ENCODE peak calls at places on chromosomes 7 and 10, in ten cellular contexts. O is CD8-positive, alpha-beta memory T cell; K is HL-60; C is fibroblast of gingiva; S is activated gamma-delta T cell treated with anti-CD3 and anti-CD28 coated beads, Interleukin-2, amount 50 U/mL, for 16 hours; J is kidney glomerular epithelial cell; Q is activated T-cell treated with anti-CD3 and anti-CD28 coated beads for 24 hours; T is activated CD4-positive, alpha-beta T cell treated with anti-CD3 and anti-CD28 coated beads for 48 hours; V is hepatic stellate cell; E is astrocyte of the spinal cord. Y is an unnamed sample.

GRCh38 chr7:78635394-78635793 is 818.1 kb downstream of the MAGI2 start:
- DNase-seq in E (no peak), C (no peak), V (no peak), T (no peak), S (no peak), K (no peak), O (no peak), J (no peak), Q (no peak), Y (no peak)

GRCh38 chr10:68329506-68329861 is 2.4 kb upstream of the HNRNPH3 start:
- DNase-seq in T (no peak), Q (no peak), S (no peak), K (no peak), J (no peak), C (no peak), E (no peak), V (no peak), O (no peak), Y (no peak)

GRCh38 chr7:52920977-52921376 is 114.5 kb upstream of the POM121L12 start:
- DNase-seq in Q (no peak), E (no peak), S (no peak), K (no peak), T (no peak), C (no peak), J (no peak), V (no peak), O (no peak), Y (no peak)

GRCh38 chr7:33250421-33250827 is 121.1 kb downstream of the BBS9 start:
- DNase-seq in S (no peak), V (no peak), Q (no peak), C (peak), O (no peak), T (no peak), K (no peak), E (peak), J (no peak), Y (no peak)

GRCh38 chr7:46454796-46455195 is 533.7 kb upstream of the IGFBP3 start:
- DNase-seq in J (no peak), V (no peak), C (no peak), T (no peak), E (peak), S (no peak), O (no peak), Q (no peak), K (no peak), Y (no peak)

GRCh38 chr10:126576336-126576735 is 94.2 kb downstream of the C10orf90 start:
- DNase-seq in O (no peak), E (peak), T (no peak), V (no peak), J (no peak), K (no peak), C (no peak), S (no peak), Q (no peak), Y (no peak)

GRCh38 chr7:24402655-24403054 is 118.7 kb downstream of the NPY start:
- DNase-seq in K (no peak), C (no peak), V (no peak), J (no peak), T (no peak), Q (no peak), S (no peak), O (no peak), E (no peak), Y (no peak)

GRCh38 chr7:129066290-129067131 is 11.6 kb upstream of the TNPO3 start:
- DNase-seq in K (no peak), J (peak), O (no peak), E (peak), S (no peak), V (peak), T (no peak), Q (no peak), C (peak), Y (no peak)

GRCh38 chr7:130141161-130141857 is 63.9 kb downstream of the TMEM209 start:
- DNase-seq in K (peak), O (no peak), V (peak), C (peak), S (no peak), Q (peak), T (peak), J (peak), E (peak), Y (no peak)

GRCh38 chr10:121007264-121007663 is 156.1 kb downstream of the WDR11 start:
- DNase-seq in K (no peak), O (no peak), E (no peak), J (no peak), C (no peak), S (no peak), T (no peak), Q (no peak), V (no peak), Y (no peak)

GRCh38 chr7:84510501-84510900 is 315.9 kb upstream of the SEMA3A start:
- DNase-seq in T (no peak), K (no peak), C (peak), Q (no peak), V (peak), O (no peak), E (peak), J (peak), S (no peak), Y (no peak)

GRCh38 chr7:77897004-77897547 is 98.5 kb downstream of the PHTF2 start:
- DNase-seq in V (no peak), S (no peak), T (no peak), C (no peak), J (no peak), Q (no peak), O (no peak), E (no peak), K (no peak), Y (no peak)

GRCh38 chr7:155169498-155170065 is 99.5 kb downstream of the HTR5A start:
- DNase-seq in K (no peak), Q (no peak), E (no peak), O (no peak), S (no peak), C (no peak), J (no peak), V (no peak), T (no peak), Y (no peak)

GRCh38 chr7:1558181-1558811 is 2.3 kb upstream of the TMEM184A start:
- DNase-seq in C (no peak), J (no peak), V (no peak), Q (no peak), S (no peak), E (no peak), T (no peak), K (no peak), O (no peak), Y (no peak)

GRCh38 chr10:113767222-113767621 is 15.7 kb downstream of the PLEKHS1 start:
- DNase-seq in T (no peak), V (no peak), J (no peak), K (no peak), E (no peak), C (no peak), Q (no peak), S (no peak), O (no peak), Y (no peak)

GRCh38 chr10:58177362-58177947 is 90.2 kb downstream of the IPMK start:
- DNase-seq in S (no peak), K (no peak), T (no peak), O (no peak), Q (no peak), V (no peak), J (peak), C (peak), E (peak), Y (no peak)

GRCh38 chr7:158971214-158971613 is 114.9 kb downstream of the DYNC2I1 start:
- DNase-seq in V (no peak), E (no peak), Q (no peak), O (no peak), C (no peak), T (no peak), K (no peak), J (no peak), S (no peak), Y (no peak)

GRCh38 chr7:30062587-30062986 is 34.4 kb downstream of the PLEKHA8 start:
- DNase-seq in T (no peak), K (no peak), S (no peak), V (peak), O (no peak), J (peak), E (peak), C (peak), Q (no peak), Y (no peak)

GRCh38 chr7:74334026-74334425 is 44.8 kb downstream of the CLIP2 start:
- DNase-seq in K (no peak), J (peak), S (no peak), E (peak), V (peak), T (no peak), O (no peak), Q (no peak), C (peak), Y (no peak)